ENCODE peak calls at places on chromosomes 5 and 9, in nine cellular contexts. Q is NCI-H2029; O is lower leg skin; E is HTR-8/SVneo; B is astrocyte of the hippocampus; C is CD8-positive, alpha-beta memory T cell; L is stimulated activated CD4-positive, alpha-beta T cell treated with anti-CD3 and anti-CD28 coated beads, Interleukin-12 subunit alpha, Interleukin-12 subunit beta, amount 100 ng/mL, for 4 hours; T is D341Med; Z is central memory CD4-positive, alpha-beta T cell. F is an unnamed sample.

GRCh38 chr5:73437126-73438047 is 11.2 kb downstream of the FOXD1 start:
- DNase-seq in Q (peak; percentile 34), O (no peak), E (peak; percentile 67), B (peak; percentile 88), C (no peak), L (no peak), T (no peak), Z (no peak), F (peak; percentile 15)

GRCh38 chr5:125696762-125697161 is 726.4 kb upstream of the GRAMD2B start:
- DNase-seq in Q (no peak), O (peak; percentile 45), E (peak; percentile 25), B (peak; percentile 78), C (no peak), L (no peak), T (no peak), Z (no peak), F (peak; percentile 88)

GRCh38 chr9:6616976-6617375 is 28.6 kb downstream of the GLDC start:
- DNase-seq in Q (no peak), O (no peak), E (no peak), B (peak; percentile 47), C (no peak), L (no peak), T (no peak), Z (no peak), F (no peak)

GRCh38 chr9:76530458-76531100 is 71.6 kb downstream of the GCNT1 start:
- DNase-seq in Q (no peak), O (no peak), E (no peak), B (peak; percentile 43), C (no peak), L (no peak), T (no peak), Z (no peak), F (peak; percentile 82)

GRCh38 chr5:34604119-34604675 is 51.9 kb upstream of the RAI14 start:
- DNase-seq in Q (no peak), O (no peak), E (no peak), B (no peak), C (no peak), L (no peak), T (no peak), Z (no peak), F (no peak)

GRCh38 chr9:114155263-114155966 is at the start of gene COL27A1:
- DNase-seq in Q (peak; percentile 34), O (peak; percentile 76), E (peak; percentile 76), B (peak; percentile 95), C (peak; percentile 58), L (peak; percentile 85), T (peak; percentile 94), Z (peak; percentile 47), F (peak; percentile 81)

GRCh38 chr5:74765201-74765600 is 1.7 kb downstream of the GFM2 start:
- DNase-seq in Q (no peak), O (no peak), E (no peak), B (peak; percentile 25), C (no peak), L (no peak), T (no peak), Z (no peak), F (no peak)

GRCh38 chr5:150582281-150582791 is 58.1 kb upstream of the SYNPO start:
- DNase-seq in Q (no peak), O (no peak), E (no peak), B (peak; percentile 78), C (no peak), L (no peak), T (no peak), Z (no peak), F (no peak)

GRCh38 chr5:43993634-43994395 is 390.8 kb downstream of the NNT start:
- DNase-seq in Q (no peak), O (no peak), E (no peak), B (no peak), C (no peak), L (no peak), T (no peak), Z (no peak), F (peak; percentile 17)

GRCh38 chr5:115170128-115170923 is 618 bp upstream of the TRIM36 start:
- DNase-seq in Q (peak; percentile 81), O (no peak), E (no peak), B (no peak), C (no peak), L (no peak), T (no peak), Z (no peak), F (peak; percentile 3)

GRCh38 chr9:127107344-127108181 is 14.9 kb downstream of the ANGPTL2 start:
- DNase-seq in Q (peak; percentile 35), O (no peak), E (no peak), B (no peak), C (no peak), L (no peak), T (no peak), Z (no peak), F (no peak)

GRCh38 chr5:1831677-1832313 is 30.6 kb downstream of the NDUFS6 start:
- DNase-seq in Q (no peak), O (no peak), E (no peak), B (no peak), C (no peak), L (no peak), T (no peak), Z (no peak), F (no peak)

GRCh38 chr5:78889759-78890158 is 95.4 kb downstream of the ARSB start:
- DNase-seq in Q (no peak), O (no peak), E (no peak), B (no peak), C (no peak), L (no peak), T (no peak), Z (no peak), F (peak; percentile 18)

GRCh38 chr5:142398719-142399034 is 73.9 kb upstream of the SPRY4 start:
- DNase-seq in Q (no peak), O (no peak), E (no peak), B (no peak), C (no peak), L (no peak), T (no peak), Z (no peak), F (no peak)

GRCh38 chr5:143979044-143979690 is 167.2 kb downstream of the HMHB1 start:
- DNase-seq in Q (no peak), O (no peak), E (no peak), B (no peak), C (no peak), L (no peak), T (no peak), Z (no peak), F (no peak)

GRCh38 chr9:116154334-116154975 is 864 bp downstream of the PAPPA start:
- DNase-seq in Q (no peak), O (no peak), E (no peak), B (peak; percentile 66), C (no peak), L (no peak), T (peak; percentile 77), Z (no peak), F (no peak)

GRCh38 chr9:111094433-111095421 is 56.5 kb upstream of the LPAR1 start:
- DNase-seq in Q (no peak), O (peak; percentile 63), E (no peak), B (peak; percentile 46), C (no peak), L (no peak), T (no peak), Z (no peak), F (peak; percentile 74)

GRCh38 chr5:150303070-150303595 is 428 bp upstream of the ARSI start:
- DNase-seq in Q (no peak), O (no peak), E (no peak), B (peak; percentile 93), C (no peak), L (no peak), T (no peak), Z (no peak), F (no peak)

GRCh38 chr9:128150594-128151342 is 1.5 kb downstream of the LCN2 start:
- DNase-seq in Q (no peak), O (no peak), E (no peak), B (no peak), C (no peak), L (no peak), T (no peak), Z (no peak), F (no peak)

GRCh38 chr5:141559481-141559880 is 59.3 kb downstream of the DIAPH1 start:
- DNase-seq in Q (no peak), O (no peak), E (no peak), B (peak; percentile 59), C (no peak), L (no peak), T (no peak), Z (no peak), F (no peak)

GRCh38 chr5:88089757-88090390 is 178.8 kb downstream of the TMEM161B start:
- DNase-seq in Q (no peak), O (no peak), E (no peak), B (no peak), C (no peak), L (no peak), T (no peak), Z (no peak), F (no peak)

GRCh38 chr9:131663288-131663687 is 76.6 kb downstream of the RAPGEF1 start:
- DNase-seq in Q (no peak), O (no peak), E (no peak), B (no peak), C (no peak), L (no peak), T (no peak), Z (no peak), F (no peak)

GRCh38 chr9:12775373-12775962 is 648 bp downstream of the LURAP1L start:
- DNase-seq in Q (no peak), O (no peak), E (no peak), B (no peak), C (no peak), L (no peak), T (peak; percentile 58), Z (no peak), F (no peak)

GRCh38 chr9:129895376-129896268 is 60.4 kb downstream of the USP20 start:
- DNase-seq in Q (no peak), O (no peak), E (no peak), B (no peak), C (peak; percentile 22), L (no peak), T (no peak), Z (peak; percentile 73), F (no peak)

GRCh38 chr5:107487056-107487461 is 183.7 kb downstream of the EFNA5 start:
- DNase-seq in Q (no peak), O (no peak), E (no peak), B (no peak), C (no peak), L (no peak), T (no peak), Z (no peak), F (peak; percentile 67)

GRCh38 chr5:150801117-150801927 is 22.8 kb downstream of the SMIM3 start:
- DNase-seq in Q (no peak), O (no peak), E (peak; percentile 64), B (peak; percentile 81), C (no peak), L (no peak), T (peak; percentile 57), Z (peak; percentile 41), F (peak; percentile 43)

GRCh38 chr9:104247899-104248460 is 153.9 kb downstream of the SMC2 start:
- DNase-seq in Q (no peak), O (no peak), E (no peak), B (peak; percentile 2), C (no peak), L (no peak), T (no peak), Z (no peak), F (no peak)

GRCh38 chr5:138701678-138702077 is 51.5 kb upstream of the CTNNA1 start:
- DNase-seq in Q (no peak), O (no peak), E (no peak), B (no peak), C (no peak), L (no peak), T (no peak), Z (no peak), F (no peak)

GRCh38 chr5:139178948-139179347 is 19.2 kb downstream of the SIL1 start:
- DNase-seq in Q (peak; percentile 43), O (peak; percentile 24), E (no peak), B (peak; percentile 71), C (no peak), L (no peak), T (no peak), Z (no peak), F (no peak)

GRCh38 chr5:35246928-35247644 is 16.8 kb upstream of the PRLR start:
- DNase-seq in Q (no peak), O (no peak), E (no peak), B (peak; percentile 75), C (no peak), L (no peak), T (no peak), Z (no peak), F (no peak)

GRCh38 chr5:10724799-10725507 is 36.1 kb downstream of the DAP start:
- DNase-seq in Q (peak; percentile 78), O (no peak), E (peak; percentile 81), B (peak; percentile 92), C (no peak), L (no peak), T (no peak), Z (no peak), F (peak; percentile 64)